ENCODE peak calls at places on chromosome 16, in eight cellular contexts. J is GM13977, W is progenitor cell of endocrine pancreas, N is ascending aorta, R is lower leg skin, T is body of pancreas, U is PC-3, Q is AG09319. O is an unnamed sample.

GRCh38 chr16:19745286-19746018 is 27.4 kb downstream of the IQCK start:
- DNase-seq in J (no peak), W (no peak), N (no peak), R (no peak), T (no peak), U (peak; percentile 39), Q (peak; percentile 11), O (no peak)

GRCh38 chr16:763903-764750 is 3.6 kb downstream of the MSLN start:
- DNase-seq in J (no peak), W (no peak), N (no peak), R (no peak), T (no peak), U (no peak), Q (no peak), O (no peak)

GRCh38 chr16:88331989-88332920 is 50.5 kb upstream of the ZNF469 start:
- DNase-seq in J (no peak), W (no peak), N (peak; percentile 31), R (peak; percentile 80), T (peak; percentile 79), U (peak; percentile 98), Q (peak; percentile 99), O (peak; percentile 97)

GRCh38 chr16:86044241-86044671 is 145.3 kb downstream of the IRF8 start:
- DNase-seq in J (peak; percentile 73), W (peak; percentile 39), N (no peak), R (no peak), T (peak; percentile 22), U (peak; percentile 6), Q (peak; percentile 27), O (no peak)

GRCh38 chr16:84511180-84511800 is 6.8 kb upstream of the MEAK7 start:
- DNase-seq in J (peak; percentile 73), W (peak; percentile 60), N (peak; percentile 46), R (peak; percentile 82), T (peak; percentile 79), U (peak; percentile 87), Q (peak; percentile 72), O (peak; percentile 92)

GRCh38 chr16:86925067-86925791 is 346.9 kb downstream of the FOXL1 start:
- DNase-seq in J (no peak), W (no peak), N (no peak), R (no peak), T (no peak), U (no peak), Q (no peak), O (no peak)

GRCh38 chr16:56609463-56609921 is 1.1 kb downstream of the MT2A start:
- DNase-seq in J (peak; percentile 82), W (no peak), N (no peak), R (peak; percentile 79), T (peak; percentile 73), U (peak; percentile 58), Q (no peak), O (no peak)

GRCh38 chr16:11205065-11205699 is 50.8 kb downstream of the SOCS1 start:
- DNase-seq in J (no peak), W (no peak), N (no peak), R (no peak), T (no peak), U (no peak), Q (no peak), O (no peak)

GRCh38 chr16:4123617-4124300 is 7.5 kb upstream of the ADCY9 start:
- DNase-seq in J (no peak), W (no peak), N (no peak), R (no peak), T (no peak), U (peak; percentile 32), Q (no peak), O (no peak)

GRCh38 chr16:88456356-88457292 is 3.5 kb downstream of the ZFPM1 start:
- DNase-seq in J (peak; percentile 67), W (no peak), N (no peak), R (no peak), T (peak; percentile 62), U (no peak), Q (no peak), O (no peak)

GRCh38 chr16:57660715-57661463 is 7.2 kb upstream of the ADGRG3 start:
- DNase-seq in J (no peak), W (no peak), N (no peak), R (no peak), T (no peak), U (no peak), Q (no peak), O (no peak)

GRCh38 chr16:1180772-1181714 is 28.1 kb downstream of the CACNA1H start:
- DNase-seq in J (no peak), W (no peak), N (peak; percentile 53), R (no peak), T (peak; percentile 33), U (no peak), Q (no peak), O (no peak)

GRCh38 chr16:9141813-9142212 is 50.4 kb downstream of the HAPSTR1 start:
- DNase-seq in J (no peak), W (no peak), N (no peak), R (no peak), T (no peak), U (no peak), Q (no peak), O (no peak)

GRCh38 chr16:70508752-70509151 is 14.6 kb downstream of the COG4 start:
- DNase-seq in J (no peak), W (no peak), N (no peak), R (no peak), T (no peak), U (peak; percentile 44), Q (no peak), O (no peak)
- TF ChIP-seq CTCF in J (peak; percentile 36), W (no peak), N (no peak), R (no peak), T (no peak), U (peak; percentile 55), Q (no peak), O (peak; percentile 33)

DNA sequence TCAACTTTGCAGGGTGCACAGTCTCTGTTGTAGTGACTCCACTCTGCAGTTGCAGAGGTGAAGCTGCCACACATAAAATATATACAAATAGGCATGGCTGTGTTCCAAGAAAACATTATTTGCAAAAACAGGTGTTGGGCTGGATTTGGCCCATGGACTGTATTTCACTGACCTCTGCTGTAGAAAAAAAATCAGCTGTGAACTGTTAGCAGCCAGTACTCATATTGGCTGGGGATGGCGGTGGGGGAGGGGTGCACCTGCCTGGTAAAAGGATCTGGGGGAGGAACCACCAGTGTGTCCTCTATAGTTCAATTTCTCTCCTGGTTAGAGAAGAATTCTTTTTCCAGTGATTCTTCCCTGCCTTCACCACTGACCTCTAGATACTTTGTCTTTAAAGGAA is 50.0 kb downstream of the SHISA9 start:
- DNase-seq in J (no peak), W (no peak), N (no peak), R (no peak), T (no peak), U (no peak), Q (no peak), O (no peak)
- TF ChIP-seq CTCF in J (no peak), W (no peak), N (no peak), R (no peak), T (no peak), U (no peak), Q (no peak), O (no peak)

DNA sequence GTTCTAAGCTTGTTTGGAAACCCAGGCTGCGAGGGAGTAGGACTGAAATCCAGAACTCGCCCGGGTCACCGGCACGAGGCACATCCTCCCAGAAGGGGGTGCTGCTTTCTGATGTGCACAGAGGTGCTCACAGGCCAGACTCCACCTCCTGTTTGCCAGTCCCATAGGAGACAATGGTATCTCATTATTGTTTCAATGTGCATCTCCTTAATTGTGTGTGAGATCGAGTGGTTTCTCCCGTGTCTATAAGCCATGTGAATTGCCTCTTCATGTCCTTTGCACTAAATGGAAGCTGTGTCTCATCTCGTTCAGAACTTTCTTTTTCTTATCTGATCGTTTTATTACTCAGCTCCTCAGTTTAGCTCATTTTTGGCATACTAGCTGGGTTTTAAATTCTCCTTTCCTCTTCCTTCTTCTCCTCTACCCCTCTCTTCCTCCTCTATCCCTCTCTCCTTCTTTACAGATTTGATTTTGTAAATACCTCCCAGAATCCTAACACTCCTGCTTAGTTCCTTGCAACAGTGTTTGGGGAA is 32.1 kb upstream of the PRKCB start:
- DNase-seq in J (peak; percentile 78), W (peak; percentile 11), N (no peak), R (peak; percentile 28), T (peak; percentile 18), U (peak; percentile 44), Q (no peak), O (no peak)
- TF ChIP-seq CTCF in J (peak; percentile 92), W (peak; percentile 49), N (peak; percentile 12), R (no peak), T (peak; percentile 9), U (peak; percentile 59), Q (peak; percentile 29), O (peak; percentile 22)

DNA sequence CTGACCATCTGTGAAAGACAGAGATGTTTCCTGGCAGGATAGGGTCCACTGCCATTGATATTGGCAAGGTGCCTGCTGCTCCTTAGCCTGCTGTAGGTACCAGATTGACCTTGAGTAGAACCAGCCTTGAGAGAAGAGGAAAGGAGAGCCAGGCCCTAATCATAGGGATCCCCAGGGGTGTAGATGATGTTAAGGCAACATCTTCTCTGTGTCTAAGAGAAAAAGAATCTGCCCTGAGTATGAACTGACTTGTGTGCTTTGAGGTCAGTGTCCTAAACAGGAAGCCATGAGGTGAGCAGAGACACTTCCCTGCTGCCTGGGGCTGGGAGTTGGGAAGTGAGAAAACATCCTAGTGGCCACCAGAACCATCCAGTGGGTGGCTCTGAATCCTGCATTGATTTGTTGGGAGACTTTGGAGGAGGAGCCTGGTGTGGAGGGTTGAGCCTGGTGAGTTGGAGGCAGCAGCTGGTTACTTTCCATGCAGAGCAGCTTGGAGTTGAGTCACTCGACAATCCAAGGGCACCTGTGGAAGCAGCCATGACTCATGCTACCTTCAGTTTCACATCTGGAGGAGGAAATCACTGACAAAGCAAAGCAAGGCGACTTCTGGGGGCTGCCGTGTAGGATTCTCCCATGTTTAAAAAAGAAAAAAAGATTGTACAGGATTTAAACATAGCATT is 47.8 kb downstream of the BMERB1 start:
- DNase-seq in J (no peak), W (no peak), N (no peak), R (peak; percentile 40), T (peak; percentile 92), U (peak; percentile 94), Q (peak; percentile 82), O (peak; percentile 60)
- TF ChIP-seq CTCF in J (no peak), W (no peak), N (no peak), R (no peak), T (peak; percentile 43), U (peak; percentile 36), Q (peak; percentile 20), O (peak; percentile 11)

O was measured in osteocyte.